ENCODE peak calls at places on chromosomes 3 and 15, in seven cellular contexts. Y is HepG2, B is spleen, Z is transverse colon, J is stomach, K is GM23338, L is K562. M is an unnamed sample.

GRCh38 chr3:44554626-44555592 is at the start of gene ZKSCAN7:
- DNase-seq in Y (peak), B (peak), Z (peak), J (peak), K (peak), L (no peak), M (no peak)

GRCh38 chr15:99909914-99910313 is 176.7 kb upstream of the LYSMD4 start:
- DNase-seq in Y (peak), B (no peak), Z (no peak), J (no peak), K (peak), L (peak), M (peak)

GRCh38 chr15:66578286-66578875 is 12.6 kb upstream of the LCTL start:
- DNase-seq in Y (no peak), B (no peak), Z (no peak), J (no peak), K (no peak), L (no peak), M (no peak)

GRCh38 chr3:72328755-72329154 is 519.5 kb downstream of the SHQ1 start:
- DNase-seq in Y (no peak), B (no peak), Z (no peak), J (no peak), K (no peak), L (no peak), M (no peak)

GRCh38 chr3:149481491-149481890 is 7.0 kb downstream of the TM4SF4 start:
- DNase-seq in Y (no peak), B (no peak), Z (no peak), J (no peak), K (no peak), L (no peak), M (no peak)

GRCh38 chr3:73580343-73580742 is 44.4 kb downstream of the PDZRN3 start:
- DNase-seq in Y (no peak), B (no peak), Z (no peak), J (no peak), K (no peak), L (no peak), M (no peak)

GRCh38 chr3:9770276-9770812 is 597 bp upstream of the CAMK1 start:
- DNase-seq in Y (peak), B (no peak), Z (peak), J (peak), K (peak), L (no peak), M (peak)

GRCh38 chr3:123623346-123623880 is 38.6 kb upstream of the HACD2 start:
- DNase-seq in Y (no peak), B (no peak), Z (no peak), J (no peak), K (no peak), L (no peak), M (no peak)

GRCh38 chr3:25007974-25008658 is 419.9 kb upstream of the RARB start:
- DNase-seq in Y (no peak), B (no peak), Z (no peak), J (no peak), K (no peak), L (no peak), M (no peak)

GRCh38 chr3:173502983-173503568 is 105.5 kb downstream of the NLGN1 start:
- DNase-seq in Y (no peak), B (no peak), Z (no peak), J (no peak), K (no peak), L (no peak), M (no peak)

GRCh38 chr3:16290007-16290826 is 25.2 kb downstream of the OXNAD1 start:
- DNase-seq in Y (peak), B (no peak), Z (peak), J (peak), K (peak), L (peak), M (no peak)

GRCh38 chr3:25532763-25533162 is 104.7 kb downstream of the RARB start:
- DNase-seq in Y (peak), B (no peak), Z (no peak), J (peak), K (peak), L (peak), M (no peak)

GRCh38 chr3:196246612-196247308 is 30.4 kb downstream of the SLC51A start:
- DNase-seq in Y (no peak), B (no peak), Z (no peak), J (no peak), K (no peak), L (no peak), M (no peak)

GRCh38 chr3:71504250-71505036 is 79.1 kb downstream of the FOXP1 start:
- DNase-seq in Y (no peak), B (no peak), Z (no peak), J (no peak), K (no peak), L (peak), M (no peak)

GRCh38 chr3:129182390-129183180 is 1.1 kb downstream of the CNBP start:
- DNase-seq in Y (no peak), B (peak), Z (peak), J (no peak), K (peak), L (peak), M (no peak)

GRCh38 chr15:90161946-90162345 is 39.2 kb upstream of the SEMA4B start:
- DNase-seq in Y (no peak), B (no peak), Z (peak), J (no peak), K (no peak), L (no peak), M (no peak)

GRCh38 chr15:101504866-101505609 is 15.5 kb upstream of the PCSK6 start:
- DNase-seq in Y (no peak), B (no peak), Z (no peak), J (no peak), K (no peak), L (no peak), M (peak)

GRCh38 chr3:188901671-188902331 is 270.0 kb upstream of the TPRG1 start:
- DNase-seq in Y (no peak), B (no peak), Z (no peak), J (no peak), K (no peak), L (no peak), M (peak)
- H3K4me3 ChIP-seq in Y (no peak), B (no peak), Z (no peak), J (no peak), K (no peak), L (no peak), M (no peak)

GRCh38 chr3:117671707-117672318 is 962.2 kb downstream of the TUSC7 start:
- DNase-seq in Y (no peak), B (no peak), Z (peak), J (no peak), K (no peak), L (no peak), M (no peak)
- TF ChIP-seq POLR2AphosphoS5 in Y (no peak), B (no peak), Z (peak), J (no peak), K (no peak), L (no peak), M (peak)

DNA sequence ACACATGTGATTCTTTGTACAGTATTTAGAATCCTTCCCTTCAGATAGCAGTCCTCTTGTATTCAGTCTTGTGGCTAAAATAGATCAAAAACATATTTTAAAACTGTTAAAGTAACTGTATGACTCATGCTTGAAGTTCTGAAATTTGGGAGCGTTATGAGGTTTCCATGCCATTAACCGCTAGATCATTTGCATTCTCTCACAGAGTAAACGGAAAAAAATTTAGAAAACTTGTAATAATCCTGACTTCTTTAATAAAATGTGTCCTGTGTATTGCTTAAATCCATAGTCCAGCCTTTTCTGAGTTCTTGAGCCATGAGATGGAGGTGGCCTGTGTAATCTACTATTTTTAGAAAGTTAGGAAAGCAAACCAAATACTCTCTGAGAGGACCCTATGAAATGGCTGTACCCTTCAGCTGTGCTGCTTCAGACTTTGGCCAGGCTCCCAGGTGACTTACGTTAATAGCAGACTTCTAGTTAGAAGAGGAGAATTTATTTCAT is 33.8 kb downstream of the MBNL1 start:
- DNase-seq in Y (peak), B (no peak), Z (peak), J (no peak), K (no peak), L (no peak), M (no peak)
- H3K4me3 ChIP-seq in Y (peak), B (no peak), Z (peak), J (peak), K (no peak), L (no peak), M (peak)

DNA sequence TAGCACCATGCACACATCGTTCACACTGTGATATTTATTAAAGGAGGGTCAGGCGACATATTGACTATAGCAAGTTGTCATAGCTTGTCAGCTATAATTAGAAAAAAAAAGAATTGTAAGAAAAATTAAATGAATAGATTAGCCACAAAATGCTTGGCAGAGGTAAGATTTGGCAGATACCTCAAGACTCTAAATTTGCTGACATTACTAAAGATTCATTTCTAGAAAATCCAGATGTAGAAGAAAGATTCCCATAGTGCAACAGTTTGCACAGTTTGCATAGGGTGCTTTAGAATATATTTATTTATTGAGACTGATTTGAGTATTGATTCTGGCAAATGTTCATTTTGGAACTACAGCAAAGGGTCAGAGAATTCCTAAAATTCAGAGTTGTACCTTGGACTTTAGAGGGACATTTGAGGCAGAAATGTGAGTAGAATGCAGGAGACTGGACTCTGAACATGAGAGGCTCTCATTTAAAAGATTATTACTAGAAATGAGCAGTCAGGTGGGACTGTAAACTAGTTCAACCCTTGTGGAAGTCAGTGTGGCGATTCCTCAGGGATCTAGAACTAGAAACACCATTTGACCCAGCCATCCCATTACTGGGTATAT is 102.0 kb upstream of the BHLHE40 start:
- DNase-seq in Y (no peak), B (no peak), Z (no peak), J (no peak), K (no peak), L (no peak), M (no peak)
- TF ChIP-seq POLR2AphosphoS5 in Y (no peak), B (no peak), Z (no peak), J (no peak), K (no peak), L (no peak), M (no peak)

DNA sequence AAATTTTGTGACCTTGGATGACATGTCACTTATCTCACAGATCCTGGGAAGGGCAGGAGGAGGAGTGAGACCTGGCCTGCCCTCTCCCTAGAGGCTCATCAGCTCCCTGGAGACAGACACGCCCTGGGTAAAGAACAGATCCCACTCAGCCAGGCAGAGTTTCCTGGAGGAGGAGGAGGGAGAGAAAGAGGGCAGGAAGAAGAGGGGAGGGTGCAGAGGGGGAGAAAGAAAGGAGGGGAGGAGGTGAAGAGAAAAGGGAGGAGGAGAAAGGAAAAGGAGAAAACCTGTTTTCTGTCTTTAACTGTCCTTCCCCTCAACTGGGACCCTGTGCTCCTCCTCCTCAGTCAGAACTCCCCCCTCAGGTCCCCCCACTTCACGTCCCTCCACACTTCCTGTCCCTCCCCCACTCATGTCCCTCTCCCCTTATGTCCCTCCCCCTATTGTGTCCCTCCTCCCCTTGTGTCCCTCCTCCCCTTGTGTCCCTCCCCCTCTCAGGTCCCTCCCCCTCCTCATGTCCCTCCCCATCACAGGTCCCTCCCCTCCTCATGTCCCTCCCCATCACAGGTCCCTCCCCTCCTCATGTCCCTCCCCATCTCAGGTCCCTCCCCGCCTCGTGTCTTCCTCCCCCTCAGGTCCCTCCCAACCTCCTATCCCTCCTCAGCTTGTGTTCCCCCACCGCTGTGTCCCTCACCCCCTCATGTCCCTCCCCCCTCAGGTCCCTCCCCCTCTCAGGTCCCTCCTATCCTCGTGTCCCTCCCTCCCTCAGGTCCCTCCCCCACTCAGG is 52.3 kb upstream of the CGNL1 start:
- DNase-seq in Y (no peak), B (no peak), Z (peak), J (no peak), K (peak), L (peak), M (no peak)
- H3K4me3 ChIP-seq in Y (no peak), B (no peak), Z (no peak), J (no peak), K (no peak), L (peak), M (no peak)